ENCODE peak calls at places on chromosomes 6 and 20, in nine cellular contexts. O, C, T, Y, N, J, X, A and V are unnamed samples. For H3K4me1, the result is how much of the 10 kb centered on the place peaks cover.

GRCh38 chr20:50110141-50111047 is 2.6 kb downstream of the UBE2V1 start:
- DNase-seq in O (peak), C (no peak), T (no peak), Y (no peak), N (no peak), J (no peak), X (peak), A (peak), V (no peak)

GRCh38 chr6:111605100-111605748 is 454 bp downstream of the TRAF3IP2 start:
- DNase-seq in O (peak), C (peak), T (peak), Y (no peak), N (peak), J (no peak), X (peak), A (no peak), V (peak)

GRCh38 chr20:37552415-37552814 is 24.7 kb upstream of the BLCAP start:
- DNase-seq in O (no peak), C (no peak), T (no peak), Y (no peak), N (no peak), J (no peak), X (no peak), A (no peak), V (no peak)

GRCh38 chr20:42340358-42340757 is 722.2 kb upstream of the CHD6 start:
- DNase-seq in O (no peak), C (no peak), T (no peak), Y (no peak), N (no peak), J (no peak), X (no peak), A (no peak), V (no peak)

GRCh38 chr6:138196142-138196738 is 22.1 kb downstream of the PBOV1 start:
- DNase-seq in O (no peak), C (no peak), T (no peak), Y (no peak), N (no peak), J (no peak), X (no peak), A (no peak), V (no peak)

GRCh38 chr6:169008641-169009040 is 245.0 kb downstream of the THBS2 start:
- DNase-seq in O (no peak), C (no peak), T (no peak), Y (no peak), N (no peak), J (no peak), X (no peak), A (no peak), V (no peak)

GRCh38 chr20:36881888-36882287 is 6.0 kb downstream of the TLDC2 start:
- DNase-seq in O (no peak), C (no peak), T (no peak), Y (no peak), N (no peak), J (peak), X (no peak), A (no peak), V (no peak)

GRCh38 chr20:12860619-12861247 is 148.0 kb upstream of the SPTLC3 start:
- DNase-seq in O (no peak), C (no peak), T (no peak), Y (no peak), N (no peak), J (no peak), X (no peak), A (no peak), V (no peak)

GRCh38 chr6:64293298-64293697 is 657.7 kb downstream of the PHF3 start:
- DNase-seq in O (no peak), C (no peak), T (no peak), Y (no peak), N (no peak), J (no peak), X (no peak), A (no peak), V (no peak)

GRCh38 chr6:88171312-88171711 is 5.2 kb upstream of the CNR1 start:
- DNase-seq in O (no peak), C (no peak), T (no peak), Y (no peak), N (no peak), J (no peak), X (no peak), A (no peak), V (no peak)

GRCh38 chr6:10099086-10099499 is 315.8 kb downstream of the TFAP2A start:
- DNase-seq in O (peak), C (peak), T (no peak), Y (no peak), N (no peak), J (peak), X (no peak), A (no peak), V (no peak)

GRCh38 chr6:140316966-140317365 is 942.5 kb upstream of the CITED2 start:
- DNase-seq in O (no peak), C (no peak), T (no peak), Y (no peak), N (no peak), J (no peak), X (no peak), A (no peak), V (no peak)

GRCh38 chr20:25539742-25540201 is 45.6 kb downstream of the NINL start:
- DNase-seq in O (no peak), C (no peak), T (no peak), Y (no peak), N (no peak), J (no peak), X (no peak), A (no peak), V (no peak)

GRCh38 chr6:152206072-152206818 is 398.8 kb downstream of the ESR1 start:
- DNase-seq in O (peak), C (peak), T (no peak), Y (no peak), N (no peak), J (no peak), X (peak), A (peak), V (no peak)

GRCh38 chr6:36662380-36662779 is 16.1 kb upstream of the CDKN1A start:
- DNase-seq in O (no peak), C (no peak), T (no peak), Y (no peak), N (no peak), J (no peak), X (no peak), A (no peak), V (no peak)

GRCh38 chr20:4763261-4763660 is 41.6 kb downstream of the PRND start:
- DNase-seq in O (no peak), C (no peak), T (no peak), Y (no peak), N (no peak), J (no peak), X (no peak), A (no peak), V (peak)

GRCh38 chr6:142728910-142729481 is 216.0 kb downstream of the HIVEP2 start:
- DNase-seq in O (no peak), C (no peak), T (no peak), Y (no peak), N (no peak), J (no peak), X (no peak), A (no peak), V (no peak)

GRCh38 chr20:47360489-47361267 is 4.2 kb upstream of the ZMYND8 start:
- DNase-seq in O (peak), C (peak), T (peak), Y (peak), N (peak), J (peak), X (no peak), A (peak), V (peak)

GRCh38 chr20:31720486-31721407 is 1.9 kb downstream of the BCL2L1 start:
- DNase-seq in O (peak), C (peak), T (no peak), Y (no peak), N (no peak), J (no peak), X (peak), A (peak), V (peak)

GRCh38 chr20:32634041-32634805 is 39.5 kb downstream of the C20orf203 start:
- DNase-seq in O (no peak), C (peak), T (no peak), Y (no peak), N (no peak), J (no peak), X (no peak), A (no peak), V (no peak)

DNA sequence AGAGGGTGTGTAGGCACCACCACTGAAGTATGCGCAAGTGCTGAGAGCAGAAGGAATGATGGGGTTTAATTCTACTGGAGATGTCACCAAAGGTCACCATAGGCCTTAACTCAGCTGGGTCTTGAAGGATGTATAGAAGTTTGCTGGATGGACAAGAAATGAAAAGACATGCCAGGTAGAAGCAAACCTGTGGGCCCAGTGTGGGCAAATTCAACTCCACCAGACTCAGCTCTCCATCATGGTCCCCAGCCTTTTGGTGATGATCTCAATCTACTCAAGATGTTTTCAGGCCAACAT is 124.5 kb downstream of the SNX5 start:
- DNase-seq in O (no peak), C (no peak), T (no peak), Y (no peak), N (no peak), J (no peak), X (no peak), A (no peak), V (no peak)
- H3K4me1 ChIP-seq in O (under half), C (under half), T (under half), Y (under half), N (under half), J (under half), X (under half), A (half or more), V (half or more)

GRCh38 chr20:44784688-44785087 is 25.7 kb downstream of the RIMS4 start:
- DNase-seq in O (no peak), C (peak), T (no peak), Y (no peak), N (no peak), J (no peak), X (no peak), A (no peak), V (no peak)
- H3K4me3 ChIP-seq in O (no peak), C (no peak), T (no peak), Y (no peak), N (no peak), J (no peak), X (no peak), A (no peak), V (no peak)

GRCh38 chr6:25038992-25039391 is 103.2 kb upstream of the RIPOR2 start:
- DNase-seq in O (no peak), C (no peak), T (no peak), Y (no peak), N (no peak), J (no peak), X (no peak), A (no peak), V (no peak)

GRCh38 chr6:25041676-25042598 is 106.2 kb upstream of the RIPOR2 start:
- DNase-seq in O (no peak), C (peak), T (no peak), Y (no peak), N (no peak), J (no peak), X (peak), A (no peak), V (no peak)

GRCh38 chr6:25042984-25043725 is 107.4 kb upstream of the RIPOR2 start:
- DNase-seq in O (no peak), C (no peak), T (no peak), Y (no peak), N (no peak), J (no peak), X (no peak), A (no peak), V (no peak)

GRCh38 chr6:25038300-25038699 is 102.5 kb upstream of the RIPOR2 start:
- DNase-seq in O (no peak), C (no peak), T (no peak), Y (no peak), N (no peak), J (no peak), X (no peak), A (no peak), V (no peak)

GRCh38 chr6:25042599-25042936 is 106.8 kb upstream of the RIPOR2 start:
- DNase-seq in O (no peak), C (no peak), T (no peak), Y (no peak), N (no peak), J (no peak), X (peak), A (no peak), V (no peak)
- H3K27ac ChIP-seq in O (no peak), C (no peak), T (no peak), Y (no peak), N (no peak), J (no peak), X (peak), A (no peak), V (no peak)

DNA sequence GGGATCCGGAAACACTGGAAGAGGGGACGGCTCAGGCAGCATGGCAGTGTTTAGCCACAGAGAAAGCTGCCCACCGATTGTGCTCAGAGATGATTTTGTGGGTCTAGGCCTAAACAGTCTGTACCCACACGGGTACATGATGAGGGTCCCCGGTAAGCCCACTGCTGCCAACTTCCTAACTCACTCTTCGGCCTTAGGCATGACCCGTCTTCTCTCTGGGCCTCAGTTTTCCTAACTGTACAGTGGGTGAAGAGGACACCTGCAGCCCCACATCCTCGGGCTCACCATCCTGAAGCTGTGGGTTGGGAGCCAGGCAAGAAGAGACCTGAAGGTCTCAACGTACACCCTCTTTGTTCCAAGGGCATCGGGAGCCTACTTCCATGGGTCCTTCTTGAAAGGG is 6.5 kb downstream of the FOXP4 start:
- DNase-seq in O (no peak), C (no peak), T (no peak), Y (no peak), N (no peak), J (no peak), X (no peak), A (no peak), V (no peak)
- H3K4me1 ChIP-seq in O (half or more), C (under half), T (under half), Y (under half), N (under half), J (under half), X (under half), A (half or more), V (under half)

DNA sequence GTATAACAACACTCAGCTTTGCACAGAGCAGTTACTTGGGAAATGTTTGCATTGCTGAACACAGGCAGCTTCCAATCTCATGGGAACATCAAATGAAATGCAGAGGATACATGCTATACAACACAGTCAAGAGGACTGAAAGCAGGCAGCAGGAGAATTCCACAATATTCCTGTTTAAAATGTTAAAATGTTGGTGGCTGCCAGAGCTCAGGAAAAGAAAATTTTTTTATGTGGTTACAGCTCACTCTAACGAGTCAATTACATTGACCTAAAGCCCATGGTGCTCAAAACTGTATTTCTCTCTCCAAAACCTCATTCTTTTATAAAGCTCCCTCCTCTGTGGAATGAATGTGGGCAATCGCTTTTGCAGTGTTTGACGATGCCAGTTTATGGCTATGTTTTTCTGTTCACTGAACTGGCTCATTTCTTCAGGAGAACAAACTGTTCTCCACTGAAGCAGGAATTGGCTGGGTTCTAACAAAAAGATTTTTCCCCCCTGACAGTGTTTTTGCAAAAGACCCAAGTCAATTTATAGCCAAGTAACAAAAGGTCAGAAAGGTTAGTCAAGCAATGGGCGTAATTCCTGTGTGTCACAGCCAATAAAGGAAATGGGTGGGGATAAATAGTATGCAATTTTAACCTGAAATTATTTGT is 69.0 kb downstream of the ZHX3 start:
- DNase-seq in O (no peak), C (no peak), T (no peak), Y (no peak), N (peak), J (no peak), X (no peak), A (no peak), V (no peak)
- H3K4me3 ChIP-seq in O (no peak), C (no peak), T (no peak), Y (no peak), N (no peak), J (no peak), X (no peak), A (no peak), V (no peak)

DNA sequence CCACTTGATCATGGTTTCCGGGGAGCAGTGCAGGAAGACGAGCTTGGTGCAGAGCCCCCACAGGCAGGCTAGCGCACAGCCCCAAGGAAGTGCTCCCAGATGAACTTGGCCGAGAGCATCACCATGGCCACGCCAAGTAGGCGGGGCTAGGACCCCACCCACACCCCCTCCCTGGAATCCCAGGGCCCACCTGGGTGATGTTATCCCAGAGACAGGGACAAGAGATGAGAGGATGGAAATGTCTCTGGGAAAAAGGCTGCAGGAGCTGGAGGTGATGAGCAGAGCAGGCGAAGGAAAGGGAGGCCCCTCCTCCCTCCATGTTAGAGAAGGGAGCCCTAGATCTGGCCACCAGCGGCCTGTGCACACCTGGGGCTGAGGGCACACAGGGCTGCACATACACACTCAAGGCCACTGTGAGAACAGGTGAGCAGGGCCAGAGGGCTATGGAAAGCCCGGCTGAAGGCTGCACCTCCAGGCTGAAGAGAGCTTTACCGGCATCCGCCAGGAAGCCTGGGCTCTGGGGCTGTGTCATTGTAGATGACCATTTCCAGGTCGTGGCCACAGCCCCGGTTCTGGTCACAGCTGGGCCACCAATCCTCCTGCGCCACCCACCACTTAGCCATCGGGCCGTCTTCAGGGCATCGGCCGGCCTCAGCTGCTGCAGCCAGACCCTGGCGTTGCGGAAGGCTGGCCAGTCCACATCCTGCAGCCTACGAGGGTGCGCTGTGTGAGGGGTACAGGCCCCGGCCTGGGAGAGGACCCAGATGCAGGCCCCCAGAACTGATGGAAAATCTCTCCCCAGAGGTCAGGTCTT is 24.9 kb downstream of the NPEPL1 start:
- DNase-seq in O (peak), C (peak), T (peak), Y (no peak), N (peak), J (peak), X (peak), A (no peak), V (peak)
- H3K27ac ChIP-seq in O (no peak), C (peak), T (no peak), Y (no peak), N (no peak), J (no peak), X (no peak), A (no peak), V (no peak)